ENCODE peak calls at places on chromosomes 11 and 22, in ten cellular contexts. O is NB4; W is stimulated activated CD4-positive, alpha-beta T cell treated with anti-CD3 and anti-CD28 coated beads, Interleukin-2, amount 100 ng/mL, for 48 hours; L is MM.1S; T is astrocyte of the hippocampus; K is fibroblast of mammary gland; V is endothelial cell; Q is renal cortical epithelial cell; I is cortex of kidney; H is GM20000. M is an unnamed sample.

GRCh38 chr11:72595292-72595684 is 78.9 kb downstream of the PDE2A start:
- DNase-seq in Q (no peak), O (no peak), H (no peak), I (no peak), V (no peak), W (no peak), K (no peak), T (no peak), L (no peak), M (peak)

GRCh38 chr11:1870721-1871466 is 18.0 kb downstream of the LSP1 start:
- DNase-seq in K (no peak), H (no peak), L (no peak), Q (no peak), I (no peak), T (no peak), V (no peak), O (peak), W (no peak), M (peak)

GRCh38 chr11:85628771-85629341 is 463 bp downstream of the TMEM126B start:
- DNase-seq in V (no peak), H (no peak), Q (no peak), K (peak), L (no peak), I (no peak), O (no peak), T (no peak), W (peak), M (peak)

GRCh38 chr11:118619444-118620205 is 12.2 kb downstream of the PHLDB1 start:
- DNase-seq in W (no peak), V (no peak), O (peak), T (peak), L (no peak), H (no peak), K (peak), I (no peak), Q (peak), M (no peak)

GRCh38 chr11:73391665-73392064 is 15.5 kb downstream of the RELT start:
- DNase-seq in T (no peak), K (no peak), L (no peak), Q (no peak), V (no peak), W (no peak), O (no peak), H (no peak), I (no peak), M (no peak)

GRCh38 chr11:72525466-72525865 is 91.1 kb upstream of the CLPB start:
- DNase-seq in H (no peak), W (no peak), L (no peak), T (no peak), K (no peak), I (no peak), O (peak), V (no peak), Q (no peak), M (peak)

GRCh38 chr11:134529212-134530096 is 117.4 kb upstream of the B3GAT1 start:
- DNase-seq in K (no peak), I (no peak), W (no peak), V (no peak), O (no peak), H (no peak), L (no peak), Q (no peak), T (no peak), M (no peak)

GRCh38 chr11:2436521-2437031 is 7.7 kb downstream of the TRPM5 start:
- DNase-seq in L (no peak), T (no peak), I (no peak), Q (no peak), O (no peak), K (no peak), V (no peak), H (no peak), W (no peak), M (no peak)

GRCh38 chr11:65606876-65607613 is 7.0 kb downstream of the MAP3K11 start:
- DNase-seq in H (peak), I (no peak), V (peak), K (peak), W (no peak), T (peak), L (no peak), Q (peak), O (peak), M (peak)

GRCh38 chr22:23180301-23180892 is at the start of gene BCR:
- DNase-seq in Q (no peak), K (peak), V (peak), H (peak), I (no peak), O (peak), W (no peak), L (peak), T (peak), M (peak)

GRCh38 chr11:84855846-84856245 is 771.3 kb downstream of the DLG2 start:
- DNase-seq in V (no peak), L (no peak), H (no peak), O (no peak), Q (peak), W (no peak), K (peak), I (no peak), T (peak), M (no peak)

GRCh38 chr11:70878366-70878765 is 374.0 kb downstream of the SHANK2 start:
- DNase-seq in I (no peak), Q (no peak), O (no peak), T (no peak), V (no peak), K (no peak), W (no peak), L (no peak), H (no peak), M (no peak)

GRCh38 chr22:24455751-24456426 is 28.5 kb downstream of the ADORA2A start:
- DNase-seq in L (no peak), Q (no peak), V (no peak), K (no peak), W (no peak), I (no peak), T (no peak), H (no peak), O (no peak), M (no peak)

GRCh38 chr22:25495286-25495685 is 69.2 kb upstream of the GRK3 start:
- DNase-seq in O (no peak), W (no peak), I (no peak), Q (peak), V (no peak), H (no peak), K (no peak), T (peak), L (no peak), M (no peak)

GRCh38 chr11:88307749-88308425 is 29.6 kb downstream of the CTSC start:
- DNase-seq in L (no peak), W (no peak), I (no peak), O (no peak), K (no peak), Q (no peak), T (no peak), V (no peak), H (no peak), M (peak)